ENCODE peak calls at places on chromosomes 16 and 17, in five cellular contexts. One of them, this sample, is unnamed.
A peak's percentile ranks its signal among the peaks of the same experiment; 100 is the strongest.

GRCh38 chr17:80455784-80456183 is 20.6 kb downstream of the NPTX1 start:
- DNase-seq in HCT116: no peak
- DNase-seq in MM.1S: no peak
- DNase-seq in hepatocyte: no peak
- DNase-seq in neural progenitor cell: peak; percentile 30
- DNase-seq in this sample: no peak

GRCh38 chr16:19728636-19728965 is 10.5 kb downstream of the IQCK start:
- DNase-seq in neural progenitor cell: no peak
- DNase-seq in MM.1S: no peak
- DNase-seq in hepatocyte: no peak
- DNase-seq in HCT116: no peak
- DNase-seq in this sample: no peak

GRCh38 chr17:74230896-74231295 is 17.5 kb downstream of the TTYH2 start:
- DNase-seq in hepatocyte: no peak
- DNase-seq in HCT116: no peak
- DNase-seq in neural progenitor cell: no peak
- DNase-seq in MM.1S: no peak
- DNase-seq in this sample: no peak

GRCh38 chr16:1825864-1826690 is 548 bp downstream of the HAGH start:
- DNase-seq in MM.1S: peak; percentile 81
- DNase-seq in neural progenitor cell: peak; percentile 91
- DNase-seq in HCT116: no peak
- DNase-seq in hepatocyte: peak; percentile 90
- DNase-seq in this sample: peak; percentile 49

GRCh38 chr17:61221597-61222471 is 177.8 kb upstream of the TBX2 start:
- DNase-seq in neural progenitor cell: no peak
- DNase-seq in HCT116: no peak
- DNase-seq in MM.1S: peak; percentile 9
- DNase-seq in hepatocyte: no peak
- DNase-seq in this sample: no peak

GRCh38 chr17:29124135-29124930 is 55.9 kb downstream of the MYO18A start:
- DNase-seq in MM.1S: peak; percentile 62
- DNase-seq in hepatocyte: peak; percentile 81
- DNase-seq in HCT116: no peak
- DNase-seq in neural progenitor cell: peak; percentile 72
- DNase-seq in this sample: peak; percentile 72

GRCh38 chr17:58756246-58757161 is 850 bp downstream of the PPM1E start:
- DNase-seq in neural progenitor cell: peak; percentile 61
- DNase-seq in MM.1S: peak; percentile 12
- DNase-seq in hepatocyte: peak; percentile 21
- DNase-seq in HCT116: no peak
- DNase-seq in this sample: no peak

GRCh38 chr16:75801307-75801706 is 75.0 kb upstream of the CPHXL start:
- DNase-seq in hepatocyte: no peak
- DNase-seq in HCT116: no peak
- DNase-seq in MM.1S: no peak
- DNase-seq in neural progenitor cell: no peak
- DNase-seq in this sample: peak; percentile 37

GRCh38 chr16:85309656-85310587 is 197.7 kb upstream of the CIBAR2 start:
- DNase-seq in MM.1S: no peak
- DNase-seq in HCT116: no peak
- DNase-seq in hepatocyte: no peak
- DNase-seq in neural progenitor cell: peak; percentile 74
- DNase-seq in this sample: no peak

GRCh38 chr17:17535957-17536356 is 39.8 kb upstream of the RASD1 start:
- DNase-seq in hepatocyte: no peak
- DNase-seq in HCT116: no peak
- DNase-seq in MM.1S: no peak
- DNase-seq in neural progenitor cell: no peak
- DNase-seq in this sample: no peak

GRCh38 chr17:68840073-68840472 is 115.1 kb downstream of the ABCA8 start:
- DNase-seq in HCT116: no peak
- DNase-seq in hepatocyte: no peak
- DNase-seq in neural progenitor cell: no peak
- DNase-seq in MM.1S: no peak
- DNase-seq in this sample: no peak

GRCh38 chr17:32795339-32795979 is 81.5 kb downstream of the MYO1D start:
- DNase-seq in hepatocyte: peak; percentile 16
- DNase-seq in HCT116: no peak
- DNase-seq in neural progenitor cell: no peak
- DNase-seq in MM.1S: no peak
- DNase-seq in this sample: no peak

GRCh38 chr16:85027968-85028637 is 508 bp downstream of the KIAA0513 start:
- DNase-seq in hepatocyte: no peak
- DNase-seq in MM.1S: no peak
- DNase-seq in neural progenitor cell: peak; percentile 73
- DNase-seq in HCT116: no peak
- DNase-seq in this sample: no peak

GRCh38 chr17:61251939-61252865 is 147.4 kb upstream of the TBX2 start:
- DNase-seq in neural progenitor cell: no peak
- DNase-seq in hepatocyte: peak; percentile 87
- DNase-seq in MM.1S: no peak
- DNase-seq in HCT116: no peak
- DNase-seq in this sample: no peak

GRCh38 chr16:75293746-75294145 is 42.3 kb upstream of the BCAR1 start:
- DNase-seq in neural progenitor cell: no peak
- DNase-seq in HCT116: no peak
- DNase-seq in MM.1S: no peak
- DNase-seq in hepatocyte: no peak
- DNase-seq in this sample: no peak

GRCh38 chr16:77732241-77732946 is 10.1 kb downstream of the NUDT7 start:
- DNase-seq in neural progenitor cell: no peak
- DNase-seq in HCT116: no peak
- DNase-seq in MM.1S: no peak
- DNase-seq in hepatocyte: no peak
- DNase-seq in this sample: no peak

GRCh38 chr17:36877774-36878173 is 59.5 kb upstream of the LHX1 start:
- DNase-seq in neural progenitor cell: no peak
- DNase-seq in MM.1S: no peak
- DNase-seq in HCT116: no peak
- DNase-seq in hepatocyte: no peak
- DNase-seq in this sample: no peak

GRCh38 chr16:83137326-83137770 is 510.6 kb downstream of the CDH13 start:
- DNase-seq in HCT116: no peak
- DNase-seq in neural progenitor cell: peak; percentile 63
- DNase-seq in MM.1S: peak; percentile 75
- DNase-seq in hepatocyte: peak; percentile 36
- DNase-seq in this sample: peak; percentile 58

GRCh38 chr17:74541176-74542111 is 4.5 kb downstream of the CD300C start:
- DNase-seq in neural progenitor cell: no peak
- DNase-seq in HCT116: no peak
- DNase-seq in MM.1S: no peak
- DNase-seq in hepatocyte: no peak
- DNase-seq in this sample: no peak

GRCh38 chr17:3506054-3506453 is 30.3 kb downstream of the ASPA start:
- DNase-seq in neural progenitor cell: no peak
- DNase-seq in MM.1S: no peak
- DNase-seq in hepatocyte: no peak
- DNase-seq in HCT116: no peak
- DNase-seq in this sample: no peak

GRCh38 chr17:64622931-64623654 is 39.0 kb downstream of the SMURF2 start:
- DNase-seq in neural progenitor cell: no peak
- DNase-seq in hepatocyte: no peak
- DNase-seq in HCT116: peak; percentile 80
- DNase-seq in MM.1S: no peak
- DNase-seq in this sample: peak; percentile 96

GRCh38 chr17:80026359-80027042 is 9.2 kb downstream of the TBC1D16 start:
- DNase-seq in HCT116: no peak
- DNase-seq in hepatocyte: no peak
- DNase-seq in neural progenitor cell: no peak
- DNase-seq in MM.1S: no peak
- DNase-seq in this sample: no peak

GRCh38 chr17:50459081-50459676 is 9.5 kb downstream of the CHAD start:
- DNase-seq in neural progenitor cell: no peak
- DNase-seq in MM.1S: no peak
- DNase-seq in hepatocyte: peak; percentile 63
- DNase-seq in HCT116: peak; percentile 15
- DNase-seq in this sample: peak; percentile 98

GRCh38 chr16:1691276-1691675 is 13.2 kb downstream of the JPT2 start:
- DNase-seq in hepatocyte: no peak
- DNase-seq in MM.1S: no peak
- DNase-seq in neural progenitor cell: no peak
- DNase-seq in HCT116: no peak
- DNase-seq in this sample: peak; percentile 70

GRCh38 chr17:56908061-56908542 is 5.7 kb downstream of the TRIM25 start:
- DNase-seq in MM.1S: peak; percentile 65
- DNase-seq in HCT116: no peak
- DNase-seq in hepatocyte: no peak
- DNase-seq in neural progenitor cell: no peak
- DNase-seq in this sample: peak; percentile 70

GRCh38 chr16:10070591-10070990 is 111.6 kb downstream of the GRIN2A start:
- DNase-seq in HCT116: no peak
- DNase-seq in hepatocyte: no peak
- DNase-seq in neural progenitor cell: no peak
- DNase-seq in MM.1S: no peak
- DNase-seq in this sample: no peak

GRCh38 chr17:38341035-38341721 is 2.6 kb downstream of the GPR179 start:
- DNase-seq in hepatocyte: peak; percentile 42
- DNase-seq in neural progenitor cell: peak; percentile 57
- DNase-seq in MM.1S: no peak
- DNase-seq in HCT116: no peak
- DNase-seq in this sample: no peak

GRCh38 chr16:86509759-86510464 is 415 bp upstream of the FOXF1 start:
- DNase-seq in neural progenitor cell: peak; percentile 71
- DNase-seq in MM.1S: no peak
- DNase-seq in hepatocyte: peak; percentile 87
- DNase-seq in HCT116: no peak
- DNase-seq in this sample: no peak

GRCh38 chr17:4747847-4748246 is 8.1 kb upstream of the CXCL16 start:
- DNase-seq in neural progenitor cell: no peak
- DNase-seq in MM.1S: peak; percentile 78
- DNase-seq in hepatocyte: no peak
- DNase-seq in HCT116: no peak
- DNase-seq in this sample: no peak
- TF ChIP-seq EZH2phosphoT487 in neural progenitor cell: no peak
- TF ChIP-seq EZH2phosphoT487 in MM.1S: no peak
- TF ChIP-seq EZH2phosphoT487 in hepatocyte: no peak
- TF ChIP-seq EZH2phosphoT487 in HCT116: no peak
- TF ChIP-seq EZH2phosphoT487 in this sample: no peak

DNA sequence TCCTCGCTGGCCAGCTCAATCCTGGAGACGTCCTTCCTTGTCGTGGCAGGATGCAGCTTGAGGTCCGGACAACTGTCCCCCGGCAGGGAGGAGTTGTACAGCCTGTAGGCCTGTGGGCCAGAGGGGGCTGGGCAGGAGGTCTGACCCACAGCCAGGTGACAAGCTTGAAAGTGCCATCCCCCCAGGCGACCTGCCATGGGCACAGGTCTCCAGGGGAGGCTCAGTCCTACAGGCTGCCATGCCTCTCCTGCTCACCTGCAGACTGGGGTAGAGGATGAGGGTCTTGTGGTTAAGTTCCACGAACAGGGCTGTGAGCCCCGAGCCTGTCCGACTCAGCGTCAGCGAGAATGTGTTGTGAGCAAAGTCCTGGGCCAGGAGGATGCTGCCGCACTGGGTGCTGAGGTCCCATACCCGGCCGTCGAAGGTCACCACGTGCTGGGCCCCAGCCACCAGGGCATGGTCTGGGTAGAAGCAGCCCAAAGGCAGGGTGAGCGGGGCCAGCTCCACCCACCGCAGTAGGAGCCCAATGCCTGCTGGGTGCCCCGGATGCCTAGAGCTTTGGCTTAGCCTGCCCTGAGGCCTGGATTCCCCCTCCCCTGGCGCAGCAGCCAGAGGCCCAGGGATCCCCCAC is 39.8 kb downstream of the RMI2 start:
- DNase-seq in MM.1S: no peak
- DNase-seq in HCT116: no peak
- DNase-seq in neural progenitor cell: no peak
- DNase-seq in hepatocyte: no peak
- DNase-seq in this sample: no peak
- TF ChIP-seq EZH2phosphoT487 in MM.1S: no peak
- TF ChIP-seq EZH2phosphoT487 in HCT116: no peak
- TF ChIP-seq EZH2phosphoT487 in neural progenitor cell: no peak
- TF ChIP-seq EZH2phosphoT487 in hepatocyte: no peak
- TF ChIP-seq EZH2phosphoT487 in this sample: no peak

DNA sequence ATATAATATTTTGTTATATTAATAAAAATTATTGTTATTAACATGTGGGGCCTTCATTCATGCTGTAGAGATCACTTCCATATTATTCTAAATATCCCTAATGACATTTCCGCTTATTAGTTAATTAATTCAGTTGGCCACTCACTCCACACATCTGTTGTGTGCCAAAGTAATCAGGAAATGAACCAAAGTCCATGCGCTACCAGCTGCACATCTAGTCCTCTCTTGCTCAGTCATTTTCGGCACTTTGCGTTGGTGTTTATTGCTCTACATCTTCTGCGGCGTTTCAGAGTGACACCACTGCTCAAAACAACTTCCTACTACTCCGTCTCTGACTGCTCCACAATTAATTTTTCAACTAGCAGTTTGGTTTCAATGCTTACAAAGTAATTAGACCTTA is 101.4 kb upstream of the ZFHX3 start:
- DNase-seq in hepatocyte: no peak
- DNase-seq in MM.1S: no peak
- DNase-seq in HCT116: no peak
- DNase-seq in neural progenitor cell: no peak
- DNase-seq in this sample: no peak
- TF ChIP-seq EZH2phosphoT487 in hepatocyte: no peak
- TF ChIP-seq EZH2phosphoT487 in MM.1S: no peak
- TF ChIP-seq EZH2phosphoT487 in HCT116: no peak
- TF ChIP-seq EZH2phosphoT487 in neural progenitor cell: no peak
- TF ChIP-seq EZH2phosphoT487 in this sample: no peak

GRCh38 chr17:4808378-4808767 is 1.4 kb downstream of the PLD2 start:
- DNase-seq in hepatocyte: no peak
- DNase-seq in neural progenitor cell: no peak
- DNase-seq in MM.1S: no peak
- DNase-seq in HCT116: no peak
- DNase-seq in this sample: no peak
- TF ChIP-seq EZH2phosphoT487 in hepatocyte: no peak
- TF ChIP-seq EZH2phosphoT487 in neural progenitor cell: no peak
- TF ChIP-seq EZH2phosphoT487 in MM.1S: no peak
- TF ChIP-seq EZH2phosphoT487 in HCT116: no peak
- TF ChIP-seq EZH2phosphoT487 in this sample: no peak